ENCODE peak calls at places on chromosomes 3 and 15, in six cellular contexts. L, Q, X, A, G and E are unnamed samples.

GRCh38 chr3:111750278-111750884 is 108.7 kb upstream of the PHLDB2 start:
- DNase-seq in L (no peak), Q (no peak), X (no peak), A (no peak), G (no peak), E (no peak)

GRCh38 chr3:126380011-126380768 is 14.5 kb upstream of the CFAP100 start:
- DNase-seq in L (no peak), Q (peak; percentile 51), X (peak; percentile 18), A (no peak), G (no peak), E (no peak)

GRCh38 chr3:156818890-156819289 is 7.3 kb upstream of the LEKR1 start:
- DNase-seq in L (no peak), Q (no peak), X (no peak), A (peak; percentile 74), G (no peak), E (no peak)

GRCh38 chr15:70133781-70134180 is 36.1 kb upstream of the TLE3 start:
- DNase-seq in L (no peak), Q (peak; percentile 19), X (no peak), A (no peak), G (no peak), E (no peak)

GRCh38 chr3:144900366-144900765 is 928.7 kb downstream of the DIPK2A start:
- DNase-seq in L (no peak), Q (no peak), X (no peak), A (no peak), G (no peak), E (no peak)

GRCh38 chr3:39050020-39050419 is 1.7 kb downstream of the SCN11A start:
- DNase-seq in L (no peak), Q (no peak), X (no peak), A (no peak), G (no peak), E (peak; percentile 22)

GRCh38 chr15:48313216-48313615 is 18.0 kb upstream of the DUT start:
- DNase-seq in L (no peak), Q (no peak), X (no peak), A (no peak), G (no peak), E (no peak)

GRCh38 chr15:70461992-70462391 is 301.4 kb downstream of the UACA start:
- DNase-seq in L (no peak), Q (no peak), X (no peak), A (no peak), G (no peak), E (no peak)

GRCh38 chr3:98577178-98577895 is 16.1 kb downstream of the CPOX start:
- DNase-seq in L (no peak), Q (no peak), X (no peak), A (peak; percentile 67), G (no peak), E (no peak)

GRCh38 chr3:147921044-147921443 is 511.9 kb downstream of the ZIC1 start:
- DNase-seq in L (no peak), Q (no peak), X (no peak), A (peak; percentile 70), G (no peak), E (no peak)

GRCh38 chr3:142857056-142857455 is 31.8 kb downstream of the PCOLCE2 start:
- DNase-seq in L (no peak), Q (no peak), X (no peak), A (no peak), G (no peak), E (peak; percentile 82)

GRCh38 chr3:71532639-71533395 is 50.7 kb downstream of the FOXP1 start:
- DNase-seq in L (no peak), Q (no peak), X (no peak), A (peak; percentile 51), G (peak; percentile 44), E (no peak)

GRCh38 chr3:32675650-32676049 is 9.3 kb upstream of the CNOT10 start:
- DNase-seq in L (no peak), Q (no peak), X (no peak), A (no peak), G (no peak), E (no peak)

GRCh38 chr15:22778796-22779195 is 7.6 kb upstream of the NIPA1 start:
- DNase-seq in L (no peak), Q (no peak), X (no peak), A (no peak), G (no peak), E (no peak)

GRCh38 chr3:129938140-129938930 is 36.2 kb upstream of the TRH start:
- DNase-seq in L (no peak), Q (no peak), X (no peak), A (no peak), G (no peak), E (peak; percentile 18)

GRCh38 chr3:155805802-155806618 is at the start of gene C3orf33:
- DNase-seq in L (peak; percentile 75), Q (peak; percentile 81), X (peak; percentile 89), A (peak; percentile 37), G (peak; percentile 75), E (peak; percentile 87)

GRCh38 chr3:81929697-81930096 is 168.3 kb upstream of the GBE1 start:
- DNase-seq in L (no peak), Q (no peak), X (no peak), A (no peak), G (no peak), E (peak; percentile 29)

GRCh38 chr3:150090877-150091276 is 120.2 kb upstream of the PFN2 start:
- DNase-seq in L (no peak), Q (no peak), X (no peak), A (peak; percentile 37), G (no peak), E (no peak)

GRCh38 chr3:16319307-16319706 is 54.3 kb downstream of the OXNAD1 start:
- DNase-seq in L (peak; percentile 89), Q (no peak), X (peak; percentile 85), A (no peak), G (no peak), E (peak; percentile 40)

GRCh38 chr3:123642182-123642956 is 57.5 kb upstream of the HACD2 start:
- DNase-seq in L (no peak), Q (no peak), X (peak; percentile 83), A (peak; percentile 95), G (peak; percentile 81), E (peak; percentile 88)

GRCh38 chr15:99429681-99430081 is 136.1 kb upstream of the MEF2A start:
- DNase-seq in L (no peak), Q (peak; percentile 49), X (peak; percentile 47), A (no peak), G (no peak), E (no peak)

GRCh38 chr3:59512066-59512465 is 462.2 kb upstream of the CFAP20DC start:
- DNase-seq in L (no peak), Q (no peak), X (no peak), A (no peak), G (no peak), E (no peak)

GRCh38 chr3:138442433-138442832 is 8.0 kb downstream of the ESYT3 start:
- DNase-seq in L (no peak), Q (no peak), X (no peak), A (peak; percentile 60), G (no peak), E (no peak)

GRCh38 chr15:76996526-76997401 is 1.8 kb downstream of the PSTPIP1 start:
- DNase-seq in L (peak; percentile 81), Q (peak; percentile 64), X (peak; percentile 79), A (peak; percentile 27), G (no peak), E (no peak)